ENCODE peak calls at places on chromosomes 16 and 17, in nine cellular contexts. One of them, this sample, is unnamed.

GRCh38 chr16:84687715-84688114 is 12.1 kb upstream of the USP10 start:
- DNase-seq in ACHN: peak
- DNase-seq in activated CD8-positive, alpha-beta memory T cell treated with anti-CD3 and anti-CD28 coated beads for 1 hour: no peak
- DNase-seq in BJ: peak
- DNase-seq in NCI-H2029: no peak
- DNase-seq in stimulated activated CD8-positive, alpha-beta memory T cell treated with anti-CD3 and anti-CD28 coated beads, Interleukin-7, amount 100 ng/mL, for 24 hours: no peak
- DNase-seq in left colon: no peak
- DNase-seq in activated CD4-positive, alpha-beta T cell treated with anti-CD3 and anti-CD28 coated beads, Interleukin-2, amount 50 U/mL, for 48 hours: no peak
- DNase-seq in naive thymus-derived CD8-positive, alpha-beta T cell: no peak
- DNase-seq in this sample: no peak

GRCh38 chr17:57530508-57530907 is 214.6 kb downstream of the CCDC182 start:
- DNase-seq in activated CD4-positive, alpha-beta T cell treated with anti-CD3 and anti-CD28 coated beads, Interleukin-2, amount 50 U/mL, for 48 hours: no peak
- DNase-seq in NCI-H2029: no peak
- DNase-seq in activated CD8-positive, alpha-beta memory T cell treated with anti-CD3 and anti-CD28 coated beads for 1 hour: no peak
- DNase-seq in naive thymus-derived CD8-positive, alpha-beta T cell: no peak
- DNase-seq in ACHN: no peak
- DNase-seq in BJ: no peak
- DNase-seq in left colon: no peak
- DNase-seq in stimulated activated CD8-positive, alpha-beta memory T cell treated with anti-CD3 and anti-CD28 coated beads, Interleukin-7, amount 100 ng/mL, for 24 hours: no peak
- DNase-seq in this sample: peak

GRCh38 chr16:89188064-89188441 is 12.3 kb downstream of the SLC22A31 start:
- DNase-seq in left colon: no peak
- DNase-seq in ACHN: no peak
- DNase-seq in BJ: no peak
- DNase-seq in stimulated activated CD8-positive, alpha-beta memory T cell treated with anti-CD3 and anti-CD28 coated beads, Interleukin-7, amount 100 ng/mL, for 24 hours: no peak
- DNase-seq in naive thymus-derived CD8-positive, alpha-beta T cell: no peak
- DNase-seq in activated CD4-positive, alpha-beta T cell treated with anti-CD3 and anti-CD28 coated beads, Interleukin-2, amount 50 U/mL, for 48 hours: no peak
- DNase-seq in activated CD8-positive, alpha-beta memory T cell treated with anti-CD3 and anti-CD28 coated beads for 1 hour: no peak
- DNase-seq in NCI-H2029: no peak
- DNase-seq in this sample: no peak

GRCh38 chr17:79597040-79597439 is 13.8 kb downstream of the RBFOX3 start:
- DNase-seq in activated CD8-positive, alpha-beta memory T cell treated with anti-CD3 and anti-CD28 coated beads for 1 hour: no peak
- DNase-seq in activated CD4-positive, alpha-beta T cell treated with anti-CD3 and anti-CD28 coated beads, Interleukin-2, amount 50 U/mL, for 48 hours: no peak
- DNase-seq in BJ: no peak
- DNase-seq in ACHN: no peak
- DNase-seq in NCI-H2029: no peak
- DNase-seq in left colon: no peak
- DNase-seq in naive thymus-derived CD8-positive, alpha-beta T cell: no peak
- DNase-seq in stimulated activated CD8-positive, alpha-beta memory T cell treated with anti-CD3 and anti-CD28 coated beads, Interleukin-7, amount 100 ng/mL, for 24 hours: no peak
- DNase-seq in this sample: no peak

GRCh38 chr16:57341441-57342303 is 16.9 kb upstream of the CCL22 start:
- DNase-seq in ACHN: no peak
- DNase-seq in stimulated activated CD8-positive, alpha-beta memory T cell treated with anti-CD3 and anti-CD28 coated beads, Interleukin-7, amount 100 ng/mL, for 24 hours: no peak
- DNase-seq in NCI-H2029: peak
- DNase-seq in naive thymus-derived CD8-positive, alpha-beta T cell: no peak
- DNase-seq in left colon: peak
- DNase-seq in activated CD4-positive, alpha-beta T cell treated with anti-CD3 and anti-CD28 coated beads, Interleukin-2, amount 50 U/mL, for 48 hours: no peak
- DNase-seq in activated CD8-positive, alpha-beta memory T cell treated with anti-CD3 and anti-CD28 coated beads for 1 hour: no peak
- DNase-seq in BJ: peak
- DNase-seq in this sample: peak

GRCh38 chr16:53821957-53822625 is 118.1 kb downstream of the FTO start:
- DNase-seq in activated CD4-positive, alpha-beta T cell treated with anti-CD3 and anti-CD28 coated beads, Interleukin-2, amount 50 U/mL, for 48 hours: no peak
- DNase-seq in naive thymus-derived CD8-positive, alpha-beta T cell: no peak
- DNase-seq in stimulated activated CD8-positive, alpha-beta memory T cell treated with anti-CD3 and anti-CD28 coated beads, Interleukin-7, amount 100 ng/mL, for 24 hours: no peak
- DNase-seq in ACHN: peak
- DNase-seq in NCI-H2029: no peak
- DNase-seq in activated CD8-positive, alpha-beta memory T cell treated with anti-CD3 and anti-CD28 coated beads for 1 hour: no peak
- DNase-seq in left colon: no peak
- DNase-seq in BJ: peak
- DNase-seq in this sample: peak

GRCh38 chr17:37221865-37222264 is 153.9 kb upstream of the C17orf78 start:
- DNase-seq in activated CD8-positive, alpha-beta memory T cell treated with anti-CD3 and anti-CD28 coated beads for 1 hour: no peak
- DNase-seq in NCI-H2029: no peak
- DNase-seq in left colon: no peak
- DNase-seq in naive thymus-derived CD8-positive, alpha-beta T cell: no peak
- DNase-seq in stimulated activated CD8-positive, alpha-beta memory T cell treated with anti-CD3 and anti-CD28 coated beads, Interleukin-7, amount 100 ng/mL, for 24 hours: no peak
- DNase-seq in activated CD4-positive, alpha-beta T cell treated with anti-CD3 and anti-CD28 coated beads, Interleukin-2, amount 50 U/mL, for 48 hours: no peak
- DNase-seq in ACHN: no peak
- DNase-seq in BJ: no peak
- DNase-seq in this sample: no peak

GRCh38 chr17:28901866-28902818 is 737 bp downstream of the DHRS13 start:
- DNase-seq in naive thymus-derived CD8-positive, alpha-beta T cell: no peak
- DNase-seq in NCI-H2029: no peak
- DNase-seq in activated CD4-positive, alpha-beta T cell treated with anti-CD3 and anti-CD28 coated beads, Interleukin-2, amount 50 U/mL, for 48 hours: peak
- DNase-seq in ACHN: peak
- DNase-seq in left colon: peak
- DNase-seq in BJ: no peak
- DNase-seq in stimulated activated CD8-positive, alpha-beta memory T cell treated with anti-CD3 and anti-CD28 coated beads, Interleukin-7, amount 100 ng/mL, for 24 hours: peak
- DNase-seq in activated CD8-positive, alpha-beta memory T cell treated with anti-CD3 and anti-CD28 coated beads for 1 hour: no peak
- DNase-seq in this sample: no peak

GRCh38 chr16:58021661-58022551 is 3.6 kb upstream of the MMP15 start:
- DNase-seq in NCI-H2029: no peak
- DNase-seq in BJ: no peak
- DNase-seq in naive thymus-derived CD8-positive, alpha-beta T cell: no peak
- DNase-seq in activated CD8-positive, alpha-beta memory T cell treated with anti-CD3 and anti-CD28 coated beads for 1 hour: no peak
- DNase-seq in stimulated activated CD8-positive, alpha-beta memory T cell treated with anti-CD3 and anti-CD28 coated beads, Interleukin-7, amount 100 ng/mL, for 24 hours: no peak
- DNase-seq in activated CD4-positive, alpha-beta T cell treated with anti-CD3 and anti-CD28 coated beads, Interleukin-2, amount 50 U/mL, for 48 hours: no peak
- DNase-seq in left colon: no peak
- DNase-seq in ACHN: peak
- DNase-seq in this sample: peak

GRCh38 chr16:89920723-89921122 is 2.1 kb downstream of the MC1R start:
- DNase-seq in ACHN: peak
- DNase-seq in BJ: no peak
- DNase-seq in activated CD8-positive, alpha-beta memory T cell treated with anti-CD3 and anti-CD28 coated beads for 1 hour: no peak
- DNase-seq in NCI-H2029: no peak
- DNase-seq in naive thymus-derived CD8-positive, alpha-beta T cell: no peak
- DNase-seq in left colon: no peak
- DNase-seq in activated CD4-positive, alpha-beta T cell treated with anti-CD3 and anti-CD28 coated beads, Interleukin-2, amount 50 U/mL, for 48 hours: no peak
- DNase-seq in stimulated activated CD8-positive, alpha-beta memory T cell treated with anti-CD3 and anti-CD28 coated beads, Interleukin-7, amount 100 ng/mL, for 24 hours: no peak
- DNase-seq in this sample: no peak

GRCh38 chr17:59366040-59366757 is 34.7 kb downstream of the YPEL2 start:
- DNase-seq in BJ: no peak
- DNase-seq in NCI-H2029: peak
- DNase-seq in left colon: no peak
- DNase-seq in naive thymus-derived CD8-positive, alpha-beta T cell: no peak
- DNase-seq in stimulated activated CD8-positive, alpha-beta memory T cell treated with anti-CD3 and anti-CD28 coated beads, Interleukin-7, amount 100 ng/mL, for 24 hours: no peak
- DNase-seq in activated CD8-positive, alpha-beta memory T cell treated with anti-CD3 and anti-CD28 coated beads for 1 hour: no peak
- DNase-seq in ACHN: no peak
- DNase-seq in activated CD4-positive, alpha-beta T cell treated with anti-CD3 and anti-CD28 coated beads, Interleukin-2, amount 50 U/mL, for 48 hours: no peak
- DNase-seq in this sample: no peak

GRCh38 chr16:80580109-80580832 is 39.5 kb downstream of the DYNLRB2 start:
- DNase-seq in activated CD8-positive, alpha-beta memory T cell treated with anti-CD3 and anti-CD28 coated beads for 1 hour: no peak
- DNase-seq in NCI-H2029: no peak
- DNase-seq in activated CD4-positive, alpha-beta T cell treated with anti-CD3 and anti-CD28 coated beads, Interleukin-2, amount 50 U/mL, for 48 hours: peak
- DNase-seq in left colon: no peak
- DNase-seq in ACHN: no peak
- DNase-seq in BJ: no peak
- DNase-seq in stimulated activated CD8-positive, alpha-beta memory T cell treated with anti-CD3 and anti-CD28 coated beads, Interleukin-7, amount 100 ng/mL, for 24 hours: peak
- DNase-seq in naive thymus-derived CD8-positive, alpha-beta T cell: no peak
- DNase-seq in this sample: peak

GRCh38 chr16:75481475-75481874 is 13.8 kb downstream of the CHST6 start:
- DNase-seq in ACHN: no peak
- DNase-seq in activated CD8-positive, alpha-beta memory T cell treated with anti-CD3 and anti-CD28 coated beads for 1 hour: no peak
- DNase-seq in activated CD4-positive, alpha-beta T cell treated with anti-CD3 and anti-CD28 coated beads, Interleukin-2, amount 50 U/mL, for 48 hours: no peak
- DNase-seq in BJ: no peak
- DNase-seq in NCI-H2029: no peak
- DNase-seq in naive thymus-derived CD8-positive, alpha-beta T cell: no peak
- DNase-seq in stimulated activated CD8-positive, alpha-beta memory T cell treated with anti-CD3 and anti-CD28 coated beads, Interleukin-7, amount 100 ng/mL, for 24 hours: no peak
- DNase-seq in left colon: no peak
- DNase-seq in this sample: no peak

GRCh38 chr16:9008335-9009260 is 44.9 kb upstream of the USP7 start:
- DNase-seq in activated CD4-positive, alpha-beta T cell treated with anti-CD3 and anti-CD28 coated beads, Interleukin-2, amount 50 U/mL, for 48 hours: peak
- DNase-seq in activated CD8-positive, alpha-beta memory T cell treated with anti-CD3 and anti-CD28 coated beads for 1 hour: peak
- DNase-seq in NCI-H2029: peak
- DNase-seq in ACHN: peak
- DNase-seq in stimulated activated CD8-positive, alpha-beta memory T cell treated with anti-CD3 and anti-CD28 coated beads, Interleukin-7, amount 100 ng/mL, for 24 hours: peak
- DNase-seq in left colon: peak
- DNase-seq in naive thymus-derived CD8-positive, alpha-beta T cell: peak
- DNase-seq in BJ: no peak
- DNase-seq in this sample: peak

GRCh38 chr16:5215911-5216310 is 118.3 kb upstream of the EEF2KMT start:
- DNase-seq in left colon: no peak
- DNase-seq in NCI-H2029: no peak
- DNase-seq in BJ: no peak
- DNase-seq in naive thymus-derived CD8-positive, alpha-beta T cell: no peak
- DNase-seq in activated CD4-positive, alpha-beta T cell treated with anti-CD3 and anti-CD28 coated beads, Interleukin-2, amount 50 U/mL, for 48 hours: no peak
- DNase-seq in stimulated activated CD8-positive, alpha-beta memory T cell treated with anti-CD3 and anti-CD28 coated beads, Interleukin-7, amount 100 ng/mL, for 24 hours: no peak
- DNase-seq in activated CD8-positive, alpha-beta memory T cell treated with anti-CD3 and anti-CD28 coated beads for 1 hour: no peak
- DNase-seq in ACHN: no peak
- DNase-seq in this sample: peak

GRCh38 chr17:47286198-47286914 is 32.7 kb downstream of the ITGB3 start:
- DNase-seq in activated CD4-positive, alpha-beta T cell treated with anti-CD3 and anti-CD28 coated beads, Interleukin-2, amount 50 U/mL, for 48 hours: no peak
- DNase-seq in BJ: no peak
- DNase-seq in NCI-H2029: no peak
- DNase-seq in naive thymus-derived CD8-positive, alpha-beta T cell: no peak
- DNase-seq in ACHN: no peak
- DNase-seq in left colon: no peak
- DNase-seq in stimulated activated CD8-positive, alpha-beta memory T cell treated with anti-CD3 and anti-CD28 coated beads, Interleukin-7, amount 100 ng/mL, for 24 hours: no peak
- DNase-seq in activated CD8-positive, alpha-beta memory T cell treated with anti-CD3 and anti-CD28 coated beads for 1 hour: no peak
- DNase-seq in this sample: no peak

GRCh38 chr17:48254896-48255295 is 147.3 kb downstream of the SNX11 start:
- DNase-seq in ACHN: peak
- DNase-seq in naive thymus-derived CD8-positive, alpha-beta T cell: no peak
- DNase-seq in activated CD4-positive, alpha-beta T cell treated with anti-CD3 and anti-CD28 coated beads, Interleukin-2, amount 50 U/mL, for 48 hours: no peak
- DNase-seq in stimulated activated CD8-positive, alpha-beta memory T cell treated with anti-CD3 and anti-CD28 coated beads, Interleukin-7, amount 100 ng/mL, for 24 hours: no peak
- DNase-seq in BJ: no peak
- DNase-seq in left colon: no peak
- DNase-seq in activated CD8-positive, alpha-beta memory T cell treated with anti-CD3 and anti-CD28 coated beads for 1 hour: no peak
- DNase-seq in NCI-H2029: no peak
- DNase-seq in this sample: peak

GRCh38 chr16:30633526-30633925 is 17.2 kb upstream of the PRR14 start:
- DNase-seq in activated CD4-positive, alpha-beta T cell treated with anti-CD3 and anti-CD28 coated beads, Interleukin-2, amount 50 U/mL, for 48 hours: no peak
- DNase-seq in activated CD8-positive, alpha-beta memory T cell treated with anti-CD3 and anti-CD28 coated beads for 1 hour: no peak
- DNase-seq in left colon: no peak
- DNase-seq in naive thymus-derived CD8-positive, alpha-beta T cell: no peak
- DNase-seq in NCI-H2029: no peak
- DNase-seq in ACHN: no peak
- DNase-seq in stimulated activated CD8-positive, alpha-beta memory T cell treated with anti-CD3 and anti-CD28 coated beads, Interleukin-7, amount 100 ng/mL, for 24 hours: no peak
- DNase-seq in BJ: no peak
- DNase-seq in this sample: no peak

GRCh38 chr17:32725697-32726096 is 151.2 kb downstream of the MYO1D start:
- DNase-seq in activated CD8-positive, alpha-beta memory T cell treated with anti-CD3 and anti-CD28 coated beads for 1 hour: no peak
- DNase-seq in naive thymus-derived CD8-positive, alpha-beta T cell: no peak
- DNase-seq in BJ: no peak
- DNase-seq in activated CD4-positive, alpha-beta T cell treated with anti-CD3 and anti-CD28 coated beads, Interleukin-2, amount 50 U/mL, for 48 hours: no peak
- DNase-seq in left colon: no peak
- DNase-seq in stimulated activated CD8-positive, alpha-beta memory T cell treated with anti-CD3 and anti-CD28 coated beads, Interleukin-7, amount 100 ng/mL, for 24 hours: no peak
- DNase-seq in NCI-H2029: no peak
- DNase-seq in ACHN: peak
- DNase-seq in this sample: no peak

GRCh38 chr16:65071371-65072311 is 50.2 kb downstream of the CDH11 start:
- DNase-seq in ACHN: no peak
- DNase-seq in BJ: no peak
- DNase-seq in NCI-H2029: no peak
- DNase-seq in naive thymus-derived CD8-positive, alpha-beta T cell: no peak
- DNase-seq in activated CD4-positive, alpha-beta T cell treated with anti-CD3 and anti-CD28 coated beads, Interleukin-2, amount 50 U/mL, for 48 hours: no peak
- DNase-seq in activated CD8-positive, alpha-beta memory T cell treated with anti-CD3 and anti-CD28 coated beads for 1 hour: no peak
- DNase-seq in left colon: peak
- DNase-seq in stimulated activated CD8-positive, alpha-beta memory T cell treated with anti-CD3 and anti-CD28 coated beads, Interleukin-7, amount 100 ng/mL, for 24 hours: no peak
- DNase-seq in this sample: no peak

GRCh38 chr17:17387461-17388362 is 84.5 kb downstream of the NT5M start:
- DNase-seq in NCI-H2029: peak
- DNase-seq in activated CD4-positive, alpha-beta T cell treated with anti-CD3 and anti-CD28 coated beads, Interleukin-2, amount 50 U/mL, for 48 hours: no peak
- DNase-seq in ACHN: no peak
- DNase-seq in activated CD8-positive, alpha-beta memory T cell treated with anti-CD3 and anti-CD28 coated beads for 1 hour: no peak
- DNase-seq in naive thymus-derived CD8-positive, alpha-beta T cell: no peak
- DNase-seq in stimulated activated CD8-positive, alpha-beta memory T cell treated with anti-CD3 and anti-CD28 coated beads, Interleukin-7, amount 100 ng/mL, for 24 hours: no peak
- DNase-seq in BJ: no peak
- DNase-seq in left colon: peak
- DNase-seq in this sample: no peak

GRCh38 chr17:20997711-20998570 is 44.9 kb downstream of the USP22 start:
- DNase-seq in activated CD8-positive, alpha-beta memory T cell treated with anti-CD3 and anti-CD28 coated beads for 1 hour: no peak
- DNase-seq in NCI-H2029: no peak
- DNase-seq in ACHN: no peak
- DNase-seq in stimulated activated CD8-positive, alpha-beta memory T cell treated with anti-CD3 and anti-CD28 coated beads, Interleukin-7, amount 100 ng/mL, for 24 hours: no peak
- DNase-seq in BJ: no peak
- DNase-seq in activated CD4-positive, alpha-beta T cell treated with anti-CD3 and anti-CD28 coated beads, Interleukin-2, amount 50 U/mL, for 48 hours: no peak
- DNase-seq in naive thymus-derived CD8-positive, alpha-beta T cell: no peak
- DNase-seq in left colon: peak
- DNase-seq in this sample: no peak

GRCh38 chr16:19884021-19884485 is 595 bp downstream of the GPRC5B start:
- DNase-seq in naive thymus-derived CD8-positive, alpha-beta T cell: no peak
- DNase-seq in ACHN: no peak
- DNase-seq in NCI-H2029: no peak
- DNase-seq in activated CD8-positive, alpha-beta memory T cell treated with anti-CD3 and anti-CD28 coated beads for 1 hour: no peak
- DNase-seq in left colon: no peak
- DNase-seq in stimulated activated CD8-positive, alpha-beta memory T cell treated with anti-CD3 and anti-CD28 coated beads, Interleukin-7, amount 100 ng/mL, for 24 hours: no peak
- DNase-seq in BJ: no peak
- DNase-seq in activated CD4-positive, alpha-beta T cell treated with anti-CD3 and anti-CD28 coated beads, Interleukin-2, amount 50 U/mL, for 48 hours: no peak
- DNase-seq in this sample: no peak

GRCh38 chr16:72191551-72191950 is 19.6 kb upstream of the PMFBP1 start:
- DNase-seq in stimulated activated CD8-positive, alpha-beta memory T cell treated with anti-CD3 and anti-CD28 coated beads, Interleukin-7, amount 100 ng/mL, for 24 hours: no peak
- DNase-seq in NCI-H2029: no peak
- DNase-seq in BJ: no peak
- DNase-seq in naive thymus-derived CD8-positive, alpha-beta T cell: no peak
- DNase-seq in activated CD8-positive, alpha-beta memory T cell treated with anti-CD3 and anti-CD28 coated beads for 1 hour: no peak
- DNase-seq in activated CD4-positive, alpha-beta T cell treated with anti-CD3 and anti-CD28 coated beads, Interleukin-2, amount 50 U/mL, for 48 hours: no peak
- DNase-seq in left colon: no peak
- DNase-seq in ACHN: no peak
- DNase-seq in this sample: no peak

GRCh38 chr17:77392376-77393273 is 251.9 kb downstream of the SEC14L1 start:
- DNase-seq in left colon: peak
- DNase-seq in stimulated activated CD8-positive, alpha-beta memory T cell treated with anti-CD3 and anti-CD28 coated beads, Interleukin-7, amount 100 ng/mL, for 24 hours: no peak
- DNase-seq in BJ: no peak
- DNase-seq in activated CD8-positive, alpha-beta memory T cell treated with anti-CD3 and anti-CD28 coated beads for 1 hour: no peak
- DNase-seq in NCI-H2029: no peak
- DNase-seq in naive thymus-derived CD8-positive, alpha-beta T cell: no peak
- DNase-seq in activated CD4-positive, alpha-beta T cell treated with anti-CD3 and anti-CD28 coated beads, Interleukin-2, amount 50 U/mL, for 48 hours: no peak
- DNase-seq in ACHN: no peak
- DNase-seq in this sample: no peak

GRCh38 chr17:77541995-77542394 is 401.2 kb downstream of the SEC14L1 start:
- DNase-seq in naive thymus-derived CD8-positive, alpha-beta T cell: no peak
- DNase-seq in left colon: no peak
- DNase-seq in BJ: no peak
- DNase-seq in NCI-H2029: no peak
- DNase-seq in stimulated activated CD8-positive, alpha-beta memory T cell treated with anti-CD3 and anti-CD28 coated beads, Interleukin-7, amount 100 ng/mL, for 24 hours: no peak
- DNase-seq in activated CD8-positive, alpha-beta memory T cell treated with anti-CD3 and anti-CD28 coated beads for 1 hour: no peak
- DNase-seq in ACHN: no peak
- DNase-seq in activated CD4-positive, alpha-beta T cell treated with anti-CD3 and anti-CD28 coated beads, Interleukin-2, amount 50 U/mL, for 48 hours: no peak
- DNase-seq in this sample: no peak

GRCh38 chr16:17519556-17519955 is 48.8 kb upstream of the XYLT1 start:
- DNase-seq in BJ: no peak
- DNase-seq in naive thymus-derived CD8-positive, alpha-beta T cell: no peak
- DNase-seq in activated CD4-positive, alpha-beta T cell treated with anti-CD3 and anti-CD28 coated beads, Interleukin-2, amount 50 U/mL, for 48 hours: no peak
- DNase-seq in activated CD8-positive, alpha-beta memory T cell treated with anti-CD3 and anti-CD28 coated beads for 1 hour: no peak
- DNase-seq in left colon: no peak
- DNase-seq in stimulated activated CD8-positive, alpha-beta memory T cell treated with anti-CD3 and anti-CD28 coated beads, Interleukin-7, amount 100 ng/mL, for 24 hours: no peak
- DNase-seq in ACHN: no peak
- DNase-seq in NCI-H2029: no peak
- DNase-seq in this sample: no peak

GRCh38 chr17:6366144-6366755 is 68.7 kb downstream of the AIPL1 start:
- DNase-seq in stimulated activated CD8-positive, alpha-beta memory T cell treated with anti-CD3 and anti-CD28 coated beads, Interleukin-7, amount 100 ng/mL, for 24 hours: no peak
- DNase-seq in left colon: no peak
- DNase-seq in naive thymus-derived CD8-positive, alpha-beta T cell: no peak
- DNase-seq in ACHN: peak
- DNase-seq in activated CD8-positive, alpha-beta memory T cell treated with anti-CD3 and anti-CD28 coated beads for 1 hour: no peak
- DNase-seq in activated CD4-positive, alpha-beta T cell treated with anti-CD3 and anti-CD28 coated beads, Interleukin-2, amount 50 U/mL, for 48 hours: no peak
- DNase-seq in NCI-H2029: no peak
- DNase-seq in BJ: no peak
- DNase-seq in this sample: peak

GRCh38 chr17:37483311-37484039 is 6.2 kb upstream of the DUSP14 start:
- DNase-seq in BJ: peak
- DNase-seq in NCI-H2029: no peak
- DNase-seq in ACHN: no peak
- DNase-seq in activated CD4-positive, alpha-beta T cell treated with anti-CD3 and anti-CD28 coated beads, Interleukin-2, amount 50 U/mL, for 48 hours: no peak
- DNase-seq in naive thymus-derived CD8-positive, alpha-beta T cell: no peak
- DNase-seq in stimulated activated CD8-positive, alpha-beta memory T cell treated with anti-CD3 and anti-CD28 coated beads, Interleukin-7, amount 100 ng/mL, for 24 hours: no peak
- DNase-seq in left colon: no peak
- DNase-seq in activated CD8-positive, alpha-beta memory T cell treated with anti-CD3 and anti-CD28 coated beads for 1 hour: no peak
- DNase-seq in this sample: no peak

GRCh38 chr17:75693500-75694481 is 26.7 kb downstream of the SAP30BP start:
- DNase-seq in naive thymus-derived CD8-positive, alpha-beta T cell: no peak
- DNase-seq in stimulated activated CD8-positive, alpha-beta memory T cell treated with anti-CD3 and anti-CD28 coated beads, Interleukin-7, amount 100 ng/mL, for 24 hours: no peak
- DNase-seq in BJ: peak
- DNase-seq in activated CD8-positive, alpha-beta memory T cell treated with anti-CD3 and anti-CD28 coated beads for 1 hour: no peak
- DNase-seq in ACHN: peak
- DNase-seq in NCI-H2029: peak
- DNase-seq in left colon: peak
- DNase-seq in activated CD4-positive, alpha-beta T cell treated with anti-CD3 and anti-CD28 coated beads, Interleukin-2, amount 50 U/mL, for 48 hours: no peak
- DNase-seq in this sample: peak

GRCh38 chr17:42266462-42266861 is 9.7 kb downstream of the STAT5B start:
- DNase-seq in stimulated activated CD8-positive, alpha-beta memory T cell treated with anti-CD3 and anti-CD28 coated beads, Interleukin-7, amount 100 ng/mL, for 24 hours: no peak
- DNase-seq in naive thymus-derived CD8-positive, alpha-beta T cell: no peak
- DNase-seq in left colon: no peak
- DNase-seq in NCI-H2029: no peak
- DNase-seq in BJ: no peak
- DNase-seq in activated CD4-positive, alpha-beta T cell treated with anti-CD3 and anti-CD28 coated beads, Interleukin-2, amount 50 U/mL, for 48 hours: no peak
- DNase-seq in ACHN: no peak
- DNase-seq in activated CD8-positive, alpha-beta memory T cell treated with anti-CD3 and anti-CD28 coated beads for 1 hour: no peak
- DNase-seq in this sample: no peak

This sample was measured in NCI-H226.